ENCODE peak calls at places on chromosomes 16 and 17, in five cellular contexts. Z is HFF-Myc, R is AG09309, L is COR-L47, C is mesendoderm. J is an unnamed sample.

GRCh38 chr17:17460038-17460437 is 16.8 kb upstream of the MED9 start:
- DNase-seq in Z (no peak), R (no peak), L (no peak), C (no peak), J (no peak)

GRCh38 chr17:10198509-10199249 is at the start of gene GAS7:
- DNase-seq in Z (no peak), R (no peak), L (no peak), C (peak), J (peak)

GRCh38 chr17:42072323-42073187 is 22.2 kb upstream of the C17orf113 start:
- DNase-seq in Z (no peak), R (no peak), L (no peak), C (no peak), J (no peak)

GRCh38 chr17:77493901-77494663 is 353.3 kb downstream of the SEC14L1 start:
- DNase-seq in Z (no peak), R (no peak), L (no peak), C (no peak), J (peak)

GRCh38 chr17:80647746-80648145 is 103.1 kb downstream of the RPTOR start:
- DNase-seq in Z (peak), R (peak), L (no peak), C (no peak), J (peak)

GRCh38 chr16:73771196-73771595 is 525.4 kb upstream of the PSMD7 start:
- DNase-seq in Z (no peak), R (no peak), L (no peak), C (no peak), J (no peak)

GRCh38 chr17:19413725-19414124 is 2.7 kb downstream of the RNF112 start:
- DNase-seq in Z (no peak), R (no peak), L (no peak), C (no peak), J (no peak)

GRCh38 chr17:76137026-76137350 is 4.1 kb downstream of the FOXJ1 start:
- DNase-seq in Z (no peak), R (no peak), L (no peak), C (no peak), J (no peak)

GRCh38 chr17:82228842-82229685 is at the start of gene SLC16A3:
- DNase-seq in Z (no peak), R (no peak), L (no peak), C (peak), J (peak)

GRCh38 chr16:1100084-1100800 is 4.2 kb upstream of the C1QTNF8 start:
- DNase-seq in Z (no peak), R (no peak), L (peak), C (no peak), J (no peak)

GRCh38 chr17:7021993-7022778 is 664 bp upstream of the BCL6B start:
- DNase-seq in Z (no peak), R (no peak), L (no peak), C (peak), J (peak)

GRCh38 chr17:76076765-76077581 is 2.0 kb upstream of the ZACN start:
- DNase-seq in Z (no peak), R (no peak), L (no peak), C (no peak), J (peak)

GRCh38 chr17:44200478-44201155 is 933 bp upstream of the ATXN7L3 start:
- DNase-seq in Z (no peak), R (no peak), L (no peak), C (peak), J (no peak)

GRCh38 chr17:56978441-56979090 is 635 bp downstream of the SCPEP1 start:
- DNase-seq in Z (no peak), R (no peak), L (no peak), C (peak), J (no peak)

GRCh38 chr17:80769936-80770625 is 221.6 kb upstream of the CHMP6 start:
- DNase-seq in Z (no peak), R (no peak), L (no peak), C (no peak), J (no peak)